ENCODE peak calls at places on chromosomes 2 and 18, in four cellular contexts. U is occipital lobe, I is T1000, M is HEK293T. S is an unnamed sample.

GRCh38 chr2:1972428-1972827 is 228.1 kb upstream of the PXDN start:
- DNase-seq in U (peak), I (no peak), M (peak), S (no peak)

GRCh38 chr18:33716061-33716683 is 138.2 kb downstream of the ASXL3 start:
- DNase-seq in U (no peak), I (no peak), M (no peak), S (no peak)

GRCh38 chr18:22408059-22408458 is 9.7 kb downstream of the CTAGE1 start:
- DNase-seq in U (no peak), I (no peak), M (no peak), S (no peak)

GRCh38 chr18:46148810-46149209 is 44.6 kb downstream of the HAUS1 start:
- DNase-seq in U (no peak), I (peak), M (peak), S (peak)

GRCh38 chr2:227724394-227725039 is at the start of gene SCYGR6:
- DNase-seq in U (no peak), I (no peak), M (no peak), S (no peak)

GRCh38 chr2:45390433-45390832 is 220.6 kb downstream of the SRBD1 start:
- DNase-seq in U (no peak), I (no peak), M (no peak), S (no peak)

GRCh38 chr18:41389936-41390667 is 564.9 kb upstream of the PIK3C3 start:
- DNase-seq in U (no peak), I (no peak), M (no peak), S (no peak)

GRCh38 chr18:55779711-55780590 is 192.0 kb upstream of the TCF4 start:
- DNase-seq in U (peak), I (no peak), M (peak), S (peak)

GRCh38 chr2:108926561-108927380 is 62.2 kb downstream of the EDAR start:
- DNase-seq in U (no peak), I (no peak), M (no peak), S (no peak)

GRCh38 chr2:60552096-60552850 is 1.2 kb downstream of the BCL11A start:
- DNase-seq in U (no peak), I (no peak), M (no peak), S (no peak)

GRCh38 chr2:52732849-52733395 is 1034.7 kb upstream of the CHAC2 start:
- DNase-seq in U (no peak), I (no peak), M (no peak), S (no peak)

GRCh38 chr2:180289627-180290026 is 282.5 kb upstream of the CWC22 start:
- DNase-seq in U (no peak), I (no peak), M (no peak), S (no peak)

GRCh38 chr2:2793514-2793913 is 462.4 kb upstream of the MYT1L start:
- DNase-seq in U (no peak), I (no peak), M (no peak), S (no peak)

GRCh38 chr18:8084160-8084559 is 517.0 kb downstream of the PTPRM start:
- DNase-seq in U (no peak), I (no peak), M (peak), S (no peak)

GRCh38 chr2:224162122-224162521 is 123.0 kb upstream of the SERPINE2 start:
- DNase-seq in U (no peak), I (no peak), M (no peak), S (no peak)

GRCh38 chr2:133733856-133734255 is 165.6 kb upstream of the NCKAP5 start:
- DNase-seq in U (no peak), I (no peak), M (no peak), S (no peak)

GRCh38 chr2:70901235-70902066 is 34.2 kb upstream of the ATP6V1B1 start:
- DNase-seq in U (no peak), I (no peak), M (peak), S (peak)

GRCh38 chr2:235669269-235669831 is 175.5 kb downstream of the AGAP1 start:
- DNase-seq in U (peak), I (peak), M (peak), S (peak)

GRCh38 chr2:111159640-111160039 is 38.9 kb downstream of the BCL2L11 start:
- DNase-seq in U (no peak), I (no peak), M (no peak), S (no peak)

GRCh38 chr18:47163241-47163640 is 12.9 kb downstream of the IER3IP1 start:
- DNase-seq in U (no peak), I (no peak), M (no peak), S (no peak)

GRCh38 chr2:71690231-71690834 is 237.0 kb downstream of the DYSF start:
- DNase-seq in U (no peak), I (no peak), M (no peak), S (no peak)

GRCh38 chr2:110852541-110853263 is 120.3 kb downstream of the ACOXL start:
- DNase-seq in U (no peak), I (no peak), M (no peak), S (no peak)

GRCh38 chr2:228548230-228548629 is 366.7 kb upstream of the SPHKAP start:
- DNase-seq in U (no peak), I (no peak), M (no peak), S (no peak)